ENCODE peak calls at places on chromosomes 3 and 15, in five cellular contexts. S is OCI-LY7, U is HCT116, X is GM23248, W is GM23338. Z is an unnamed sample.

GRCh38 chr3:150268426-150269321 is 139.4 kb upstream of the TSC22D2 start:
- DNase-seq in S (no peak), U (no peak), X (no peak), W (no peak), Z (no peak)

GRCh38 chr3:13388816-13389215 is 31.3 kb downstream of the NUP210 start:
- DNase-seq in S (no peak), U (no peak), X (no peak), W (no peak), Z (no peak)

GRCh38 chr15:43762824-43763223 is 13.9 kb downstream of the ELL3 start:
- DNase-seq in S (no peak), U (no peak), X (peak; percentile 31), W (no peak), Z (no peak)

GRCh38 chr3:172991424-172991996 is 149.5 kb downstream of the SPATA16 start:
- DNase-seq in S (no peak), U (no peak), X (no peak), W (no peak), Z (no peak)

GRCh38 chr15:68335251-68335650 is 57.7 kb downstream of the FEM1B start:
- DNase-seq in S (no peak), U (no peak), X (peak; percentile 58), W (no peak), Z (no peak)

GRCh38 chr3:123758081-123758564 is 126.0 kb downstream of the MYLK start:
- DNase-seq in S (no peak), U (no peak), X (peak; percentile 88), W (no peak), Z (no peak)

GRCh38 chr3:172607305-172608121 is 84.3 kb upstream of the TNFSF10 start:
- DNase-seq in S (no peak), U (no peak), X (peak; percentile 86), W (peak; percentile 50), Z (no peak)

GRCh38 chr3:14218355-14218754 is 39.7 kb downstream of the LSM3 start:
- DNase-seq in S (no peak), U (no peak), X (no peak), W (no peak), Z (no peak)

GRCh38 chr3:149843502-149843901 is 30.5 kb downstream of the RNF13 start:
- DNase-seq in S (no peak), U (no peak), X (no peak), W (no peak), Z (no peak)

GRCh38 chr15:95131071-95131683 is 899.8 kb downstream of the MCTP2 start:
- DNase-seq in S (no peak), U (no peak), X (no peak), W (no peak), Z (no peak)

GRCh38 chr3:63652066-63652725 is at the start of gene SNTN:
- DNase-seq in S (no peak), U (no peak), X (no peak), W (no peak), Z (no peak)

GRCh38 chr15:39549912-39550311 is 31.0 kb upstream of the THBS1 start:
- DNase-seq in S (no peak), U (no peak), X (peak; percentile 7), W (no peak), Z (no peak)

GRCh38 chr3:9913601-9914000 is 3.3 kb upstream of the IL17RC start:
- DNase-seq in S (no peak), U (no peak), X (no peak), W (no peak), Z (no peak)

GRCh38 chr15:89243691-89244511 is at the start of gene FANCI:
- DNase-seq in S (peak; percentile 97), U (peak; percentile 89), X (peak; percentile 97), W (peak; percentile 99), Z (peak; percentile 99)

GRCh38 chr15:74127954-74128784 is 2.2 kb upstream of the ISLR2 start:
- DNase-seq in S (no peak), U (no peak), X (peak; percentile 63), W (peak; percentile 50), Z (no peak)

GRCh38 chr15:91950631-91951384 is 97.3 kb downstream of the SLCO3A1 start:
- DNase-seq in S (no peak), U (no peak), X (peak; percentile 25), W (no peak), Z (no peak)

GRCh38 chr15:39629906-39630305 is 49.0 kb downstream of the THBS1 start:
- DNase-seq in S (no peak), U (no peak), X (no peak), W (no peak), Z (no peak)

GRCh38 chr3:54870423-54870822 is 57.4 kb downstream of the LRTM1 start:
- DNase-seq in S (peak; percentile 10), U (no peak), X (peak; percentile 97), W (peak; percentile 35), Z (peak; percentile 55)

GRCh38 chr3:186589856-186590579 is 19.5 kb downstream of the DNAJB11 start:
- DNase-seq in S (no peak), U (peak; percentile 34), X (peak; percentile 38), W (no peak), Z (no peak)

GRCh38 chr3:8324727-8325126 is 176.9 kb upstream of the LMCD1 start:
- DNase-seq in S (peak; percentile 47), U (peak; percentile 40), X (peak; percentile 68), W (peak; percentile 70), Z (peak; percentile 74)

GRCh38 chr3:132444333-132444732 is 27.0 kb downstream of the DNAJC13 start:
- DNase-seq in S (no peak), U (no peak), X (peak; percentile 23), W (no peak), Z (no peak)

GRCh38 chr15:49831206-49831965 is 210.5 kb downstream of the DTWD1 start:
- DNase-seq in S (no peak), U (no peak), X (peak; percentile 97), W (no peak), Z (no peak)

GRCh38 chr15:84736375-84736774 is 12.0 kb upstream of the ZNF592 start:
- DNase-seq in S (peak; percentile 95), U (no peak), X (no peak), W (no peak), Z (no peak)

GRCh38 chr15:65309882-65310418 is 5.5 kb downstream of the RNU5B-1 start:
- DNase-seq in S (no peak), U (no peak), X (no peak), W (no peak), Z (no peak)
- H2AFZ ChIP-seq in S (no peak overlapping the region), U (no peak overlapping the region), X (no peak overlapping the region), W (peak overlapping the region; percentile 83), Z (no peak overlapping the region)

DNA sequence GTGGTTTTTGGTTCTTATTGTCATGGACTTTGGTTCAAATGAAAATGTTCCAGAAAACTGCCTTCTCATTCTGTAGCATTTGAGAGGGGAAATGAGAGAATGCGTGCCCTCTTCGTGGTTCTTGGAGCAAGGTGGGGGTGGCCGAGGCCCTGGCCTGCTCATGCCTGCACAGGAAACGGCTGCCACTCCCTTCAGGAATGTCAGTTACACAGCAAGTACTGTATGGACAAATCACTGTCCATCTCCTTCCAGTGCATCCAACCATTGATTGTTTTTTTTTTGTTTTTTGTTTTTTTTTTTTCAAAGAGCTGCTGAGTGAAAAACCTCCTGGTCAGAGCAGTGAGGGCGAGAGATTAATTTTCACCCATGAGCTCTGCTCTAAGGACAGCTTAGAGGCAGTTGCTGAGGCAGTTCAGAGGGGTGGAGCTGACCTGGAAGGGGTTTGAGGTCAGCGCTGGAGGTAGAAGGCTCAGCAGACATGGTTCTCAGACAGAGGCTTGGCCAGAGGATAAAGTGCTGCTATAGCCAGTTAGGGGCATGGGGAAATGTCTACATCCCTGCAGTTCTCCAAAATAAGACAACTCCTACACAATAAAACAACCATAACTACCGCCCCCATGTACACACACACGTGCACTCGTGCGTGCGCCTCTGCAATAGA is 20.2 kb upstream of the KIF23 start:
- DNase-seq in S (no peak), U (no peak), X (no peak), W (no peak), Z (no peak)
- H2AFZ ChIP-seq in S (peak overlapping the region; percentile 75), U (no peak overlapping the region), X (peak overlapping the region; percentile 68), W (peak overlapping the region; percentile 4), Z (no peak overlapping the region)

GRCh38 chr15:33201376-33202189 is 7.1 kb upstream of the FMN1 start:
- DNase-seq in S (peak; percentile 50), U (peak; percentile 95), X (peak; percentile 77), W (peak; percentile 77), Z (peak; percentile 64)
- H2AFZ ChIP-seq in S (peak overlapping the region; percentile 34), U (peak overlapping the region; percentile 85), X (no peak overlapping the region), W (peak overlapping the region; percentile 2), Z (peak overlapping the region; percentile 6)

GRCh38 chr3:167866321-167866720 is 130.8 kb downstream of the SERPINI1 start:
- DNase-seq in S (no peak), U (no peak), X (peak; percentile 15), W (no peak), Z (no peak)

GRCh38 chr3:167861649-167862048 is 126.1 kb downstream of the SERPINI1 start:
- DNase-seq in S (no peak), U (no peak), X (peak; percentile 18), W (no peak), Z (no peak)

GRCh38 chr3:167862104-167862785 is 126.7 kb downstream of the SERPINI1 start:
- DNase-seq in S (no peak), U (no peak), X (no peak), W (no peak), Z (no peak)

GRCh38 chr3:167863811-167864558 is 128.5 kb downstream of the SERPINI1 start:
- DNase-seq in S (peak; percentile 69), U (no peak), X (no peak), W (no peak), Z (no peak)

DNA sequence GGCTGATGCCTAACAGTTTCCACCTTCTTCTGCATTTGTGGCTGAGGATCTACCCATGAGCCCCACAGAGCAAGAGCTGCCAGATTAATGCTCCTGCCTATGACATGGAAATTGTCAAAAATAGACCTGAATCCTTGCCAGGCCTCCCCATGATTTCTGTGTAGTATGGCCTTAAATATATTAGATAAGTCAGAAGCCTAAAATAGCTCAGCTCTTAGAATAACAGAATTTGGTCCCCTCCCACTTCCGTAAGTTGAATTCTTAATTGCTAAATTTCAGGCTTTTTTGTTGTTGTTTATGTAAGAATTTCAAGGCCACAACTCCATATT is 129.0 kb downstream of the SERPINI1 start:
- DNase-seq in S (no peak), U (no peak), X (no peak), W (no peak), Z (no peak)
- H2AFZ ChIP-seq in S (peak overlapping the region; percentile 79), U (no peak overlapping the region), X (no peak overlapping the region), W (no peak overlapping the region), Z (no peak overlapping the region)

GRCh38 chr15:101349497-101349951 is 54.5 kb upstream of the SNRPA1 start:
- DNase-seq in S (no peak), U (no peak), X (no peak), W (no peak), Z (no peak)
- H2AFZ ChIP-seq in S (no peak overlapping the region), U (no peak overlapping the region), X (no peak overlapping the region), W (no peak overlapping the region), Z (no peak overlapping the region)

GRCh38 chr15:67207555-67208182 is 46.8 kb downstream of the AAGAB start:
- DNase-seq in S (no peak), U (no peak), X (no peak), W (no peak), Z (no peak)
- H2AFZ ChIP-seq in S (no peak overlapping the region), U (no peak overlapping the region), X (no peak overlapping the region), W (no peak overlapping the region), Z (no peak overlapping the region)

DNA sequence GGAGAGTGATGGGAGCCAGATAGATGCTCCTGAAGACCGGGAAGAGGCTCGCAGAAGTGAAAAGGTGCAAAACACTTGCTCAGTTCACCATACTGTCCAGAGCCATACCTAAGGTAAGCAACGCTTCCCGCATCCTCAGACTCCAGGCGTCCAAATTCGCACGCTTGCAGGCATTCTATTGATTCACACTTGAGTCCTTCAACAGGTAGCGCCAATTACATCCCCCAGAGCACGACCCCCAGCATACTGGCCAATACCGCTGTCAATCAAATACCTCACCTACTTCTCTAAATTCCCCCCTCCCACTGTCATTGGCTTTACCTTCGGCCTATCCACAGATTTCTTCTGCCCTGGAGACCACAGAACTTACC is 361 bp upstream of the STXBP5L start:
- DNase-seq in S (no peak), U (no peak), X (no peak), W (no peak), Z (no peak)
- H2AFZ ChIP-seq in S (peak overlapping the region; percentile 78), U (no peak overlapping the region), X (no peak overlapping the region), W (peak overlapping the region; percentile 5), Z (no peak overlapping the region)

Z was measured in Karpas-422.